ENCODE peak calls at places on chromosomes 6 and 20, in eight cellular contexts. D is esophagus squamous epithelium, C is A549, H is heart left ventricle, Z is testis, A is H1, W is breast epithelium, T is IMR-90. S is an unnamed sample.

GRCh38 chr6:107753778-107754177 is 70.3 kb downstream of the SCML4 start:
- DNase-seq in C (no peak), W (no peak), D (no peak), Z (no peak), H (no peak), T (no peak), A (no peak), S (no peak)

GRCh38 chr6:107114872-107115694 is at the start of gene BEND3:
- DNase-seq in A (no peak), C (peak), H (no peak), Z (peak), T (no peak), D (no peak), W (no peak), S (no peak)

GRCh38 chr6:23905301-23905700 is 220.7 kb upstream of the NRSN1 start:
- DNase-seq in Z (no peak), W (no peak), D (no peak), C (no peak), A (no peak), H (no peak), T (no peak), S (no peak)

GRCh38 chr6:68343901-68344300 is 291.2 kb upstream of the ADGRB3 start:
- DNase-seq in C (peak), W (no peak), T (peak), D (no peak), H (no peak), Z (peak), A (peak), S (no peak)

GRCh38 chr20:33568378-33569289 is 78.7 kb downstream of the CBFA2T2 start:
- DNase-seq in H (peak), D (no peak), T (no peak), Z (no peak), W (no peak), A (peak), C (no peak), S (peak)

GRCh38 chr20:4717816-4718215 is 3.9 kb upstream of the PRND start:
- DNase-seq in C (no peak), A (no peak), Z (no peak), T (no peak), W (no peak), D (no peak), H (no peak), S (no peak)

GRCh38 chr6:32692019-32692418 is 25.6 kb upstream of the HLA-DQB1 start:
- DNase-seq in W (no peak), T (no peak), H (peak), Z (peak), C (peak), A (no peak), D (no peak), S (no peak)

GRCh38 chr6:160837146-160837545 is 135.1 kb downstream of the PLG start:
- DNase-seq in C (no peak), W (no peak), T (no peak), Z (no peak), D (no peak), H (no peak), A (no peak), S (no peak)

GRCh38 chr20:1932971-1933370 is 37.8 kb downstream of the SIRPA start:
- DNase-seq in D (no peak), T (no peak), H (no peak), W (no peak), C (no peak), Z (no peak), A (no peak), S (no peak)

GRCh38 chr20:38628580-38629470 is 27.2 kb downstream of the ARHGAP40 start:
- DNase-seq in H (no peak), T (no peak), W (no peak), D (no peak), C (no peak), Z (no peak), A (no peak), S (no peak)

GRCh38 chr6:144449911-144450690 is 165.0 kb downstream of the UTRN start:
- DNase-seq in D (no peak), Z (peak), C (no peak), A (no peak), T (no peak), W (no peak), H (no peak), S (no peak)

GRCh38 chr6:107264357-107264831 is 149.1 kb upstream of the BEND3 start:
- DNase-seq in H (no peak), Z (no peak), C (peak), W (no peak), A (no peak), T (peak), D (no peak), S (no peak)

GRCh38 chr6:167294651-167295494 is 3.8 kb downstream of the UNC93A start:
- DNase-seq in H (no peak), C (no peak), W (no peak), D (no peak), T (no peak), A (no peak), Z (no peak), S (peak)

GRCh38 chr6:44041461-44042260 is 85.6 kb downstream of the MRPL14 start:
- DNase-seq in T (peak), W (peak), D (no peak), Z (no peak), H (peak), A (no peak), C (peak), S (peak)

GRCh38 chr20:45343445-45343866 is 4.8 kb downstream of the SDC4 start:
- DNase-seq in W (peak), C (no peak), A (peak), Z (no peak), D (no peak), H (no peak), T (no peak), S (no peak)

GRCh38 chr6:107941627-107942026 is 16.4 kb downstream of the SEC63 start:
- DNase-seq in T (no peak), D (no peak), H (no peak), A (no peak), Z (no peak), C (no peak), W (no peak), S (no peak)

GRCh38 chr6:39199541-39199940 is 29.7 kb downstream of the KCNK5 start:
- DNase-seq in W (no peak), T (no peak), A (no peak), D (no peak), Z (no peak), H (no peak), C (no peak), S (no peak)

GRCh38 chr6:35492664-35493284 is 4.1 kb downstream of the TEAD3 start:
- DNase-seq in W (no peak), D (no peak), C (no peak), Z (no peak), H (peak), A (no peak), T (no peak), S (no peak)

GRCh38 chr6:76275746-76276145 is 203.3 kb upstream of the IMPG1 start:
- DNase-seq in D (no peak), C (no peak), A (no peak), H (no peak), W (no peak), T (no peak), Z (no peak), S (no peak)

GRCh38 chr6:20213271-20213798 is 1.1 kb upstream of the MBOAT1 start:
- DNase-seq in D (no peak), A (no peak), Z (no peak), T (no peak), H (no peak), W (no peak), C (no peak), S (no peak)

GRCh38 chr20:669573-669972 is 6.0 kb downstream of the SCRT2 start:
- DNase-seq in H (peak), W (no peak), Z (no peak), D (no peak), T (no peak), A (no peak), C (no peak), S (no peak)

GRCh38 chr6:145704153-145704781 is 31.1 kb downstream of the EPM2A start:
- DNase-seq in A (no peak), C (no peak), T (peak), D (no peak), W (no peak), Z (no peak), H (no peak), S (no peak)

GRCh38 chr6:95364016-95364604 is 213.2 kb upstream of the MANEA start:
- DNase-seq in A (no peak), T (peak), Z (no peak), C (peak), D (no peak), W (no peak), H (no peak), S (no peak)

GRCh38 chr6:13445744-13446115 is 41.7 kb downstream of the GFOD1 start:
- DNase-seq in A (no peak), T (no peak), Z (no peak), H (no peak), D (no peak), W (no peak), C (no peak), S (no peak)

GRCh38 chr6:24991748-24992467 is 56.1 kb upstream of the RIPOR2 start:
- DNase-seq in H (peak), A (no peak), W (no peak), T (peak), C (peak), D (no peak), Z (peak), S (no peak)

GRCh38 chr6:111872521-111873177 is 603 bp downstream of the FYN start:
- DNase-seq in Z (peak), W (no peak), H (peak), C (no peak), T (peak), A (peak), D (no peak), S (peak)

GRCh38 chr20:2559641-2560040 is 23.3 kb downstream of the TMC2 start:
- DNase-seq in T (no peak), A (no peak), H (no peak), Z (no peak), W (no peak), D (no peak), C (no peak), S (no peak)

GRCh38 chr6:41545174-41545702 is 943 bp upstream of the FOXP4 start:
- DNase-seq in H (no peak), T (no peak), A (no peak), W (no peak), C (no peak), D (no peak), Z (no peak), S (no peak)

GRCh38 chr20:32536861-32537656 is 48.1 kb downstream of the NOL4L start:
- DNase-seq in T (no peak), D (no peak), Z (peak), A (no peak), C (no peak), W (no peak), H (peak), S (no peak)

DNA sequence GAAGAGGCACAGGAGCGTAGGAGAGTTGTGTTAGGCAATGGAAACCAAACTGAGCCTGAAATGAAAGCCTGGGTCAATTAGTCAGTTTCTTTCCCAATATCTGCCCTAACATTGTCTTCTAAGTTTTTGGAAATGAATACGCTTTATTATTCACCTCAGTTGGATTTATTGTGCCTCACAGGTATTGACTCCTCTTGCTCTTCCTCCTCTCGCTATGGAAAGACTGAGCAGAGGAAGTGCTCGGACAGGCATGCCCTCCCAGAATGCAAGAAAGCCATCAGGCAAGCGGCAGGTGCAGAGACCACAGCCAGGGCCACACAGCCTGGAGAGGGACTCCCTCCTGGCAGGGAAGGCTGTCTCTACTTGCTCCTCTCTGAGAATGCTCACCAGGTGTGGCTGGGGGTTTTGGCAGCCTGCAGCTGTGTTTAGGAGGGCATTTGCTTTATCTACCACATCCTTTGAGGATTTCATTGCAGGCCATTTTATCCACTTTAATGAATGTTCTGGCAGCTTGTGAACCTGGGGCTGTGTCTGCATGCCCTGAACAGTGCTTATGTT is 100.9 kb upstream of the NEDD9 start:
- DNase-seq in Z (no peak), A (no peak), H (no peak), W (no peak), T (no peak), D (no peak), C (no peak), S (no peak)
- TF ChIP-seq POLR2A in Z (no peak), A (no peak), H (no peak), W (no peak), T (no peak), D (no peak), C (no peak), S (no peak)

GRCh38 chr6:37139223-37139962 is 30.6 kb upstream of the PIM1 start:
- DNase-seq in T (no peak), C (no peak), W (no peak), D (no peak), H (no peak), Z (no peak), A (no peak), S (no peak)

GRCh38 chr6:37136821-37137200 is 33.1 kb upstream of the PIM1 start:
- DNase-seq in Z (no peak), A (no peak), C (no peak), T (no peak), W (no peak), H (no peak), D (no peak), S (no peak)

GRCh38 chr6:37137881-37138568 is 31.9 kb upstream of the PIM1 start:
- DNase-seq in C (peak), A (peak), H (no peak), D (no peak), W (no peak), T (peak), Z (no peak), S (no peak)

GRCh38 chr6:37135835-37136694 is 33.9 kb upstream of the PIM1 start:
- DNase-seq in Z (no peak), D (no peak), H (no peak), W (no peak), T (no peak), A (no peak), C (peak), S (no peak)

DNA sequence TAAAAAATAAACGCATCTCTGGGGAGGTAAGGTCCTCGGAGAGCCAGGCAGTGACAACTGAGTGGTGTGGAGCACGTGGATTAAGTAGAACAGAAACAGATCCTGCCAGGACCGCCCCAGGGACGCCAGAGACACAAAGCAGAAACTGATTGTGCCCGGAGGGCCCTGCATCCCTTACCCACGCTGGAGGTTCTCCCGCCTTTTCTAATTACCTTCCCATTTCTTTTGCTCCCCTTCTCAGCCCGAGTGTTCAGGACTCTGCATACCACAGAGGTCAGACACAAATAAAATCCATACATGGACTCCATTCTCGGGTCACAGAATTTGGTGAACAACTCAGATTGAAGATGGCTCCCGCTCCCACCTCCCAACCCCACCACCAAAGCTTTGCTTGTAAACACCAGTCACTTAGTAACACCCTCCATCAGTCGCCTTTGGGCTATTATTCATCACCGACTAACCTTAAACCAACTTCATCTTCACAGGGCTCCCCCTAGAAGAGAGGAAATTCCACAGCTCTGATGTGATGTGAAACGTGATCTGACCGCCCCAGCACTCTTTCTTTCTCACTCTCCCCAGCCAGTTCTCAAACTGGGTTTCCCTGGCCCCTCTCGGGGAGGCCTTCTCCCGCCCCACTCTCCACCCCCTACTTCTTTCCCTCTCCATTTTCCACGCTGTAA is 32.6 kb upstream of the PIM1 start:
- DNase-seq in H (no peak), C (peak), A (peak), Z (no peak), D (no peak), W (no peak), T (peak), S (no peak)
- H3K4me3 ChIP-seq in H (no peak), C (peak), A (peak), Z (no peak), D (no peak), W (peak), T (peak), S (no peak)

GRCh38 chr20:47586648-47587306 is 85.1 kb downstream of the NCOA3 start:
- DNase-seq in Z (no peak), T (peak), W (no peak), C (no peak), H (no peak), D (no peak), A (no peak), S (no peak)
- TF ChIP-seq CTCF in Z (no peak), T (no peak), W (no peak), C (no peak), H (no peak), D (no peak), A (no peak), S (no peak)

GRCh38 chr20:41618807-41619294 is 674 bp upstream of the CHD6 start:
- DNase-seq in H (no peak), Z (no peak), W (no peak), C (peak), T (no peak), A (no peak), D (no peak), S (no peak)

GRCh38 chr20:41616228-41616627 is 1.9 kb downstream of the CHD6 start:
- DNase-seq in C (no peak), T (peak), H (no peak), Z (no peak), W (no peak), D (no peak), A (no peak), S (no peak)

GRCh38 chr20:41619360-41620115 is 1.4 kb upstream of the CHD6 start:
- DNase-seq in Z (no peak), C (no peak), A (no peak), T (peak), H (no peak), W (no peak), D (no peak), S (no peak)

GRCh38 chr20:41617059-41617921 is 887 bp downstream of the CHD6 start:
- DNase-seq in C (peak), D (no peak), Z (peak), H (peak), A (peak), T (peak), W (no peak), S (no peak)

DNA sequence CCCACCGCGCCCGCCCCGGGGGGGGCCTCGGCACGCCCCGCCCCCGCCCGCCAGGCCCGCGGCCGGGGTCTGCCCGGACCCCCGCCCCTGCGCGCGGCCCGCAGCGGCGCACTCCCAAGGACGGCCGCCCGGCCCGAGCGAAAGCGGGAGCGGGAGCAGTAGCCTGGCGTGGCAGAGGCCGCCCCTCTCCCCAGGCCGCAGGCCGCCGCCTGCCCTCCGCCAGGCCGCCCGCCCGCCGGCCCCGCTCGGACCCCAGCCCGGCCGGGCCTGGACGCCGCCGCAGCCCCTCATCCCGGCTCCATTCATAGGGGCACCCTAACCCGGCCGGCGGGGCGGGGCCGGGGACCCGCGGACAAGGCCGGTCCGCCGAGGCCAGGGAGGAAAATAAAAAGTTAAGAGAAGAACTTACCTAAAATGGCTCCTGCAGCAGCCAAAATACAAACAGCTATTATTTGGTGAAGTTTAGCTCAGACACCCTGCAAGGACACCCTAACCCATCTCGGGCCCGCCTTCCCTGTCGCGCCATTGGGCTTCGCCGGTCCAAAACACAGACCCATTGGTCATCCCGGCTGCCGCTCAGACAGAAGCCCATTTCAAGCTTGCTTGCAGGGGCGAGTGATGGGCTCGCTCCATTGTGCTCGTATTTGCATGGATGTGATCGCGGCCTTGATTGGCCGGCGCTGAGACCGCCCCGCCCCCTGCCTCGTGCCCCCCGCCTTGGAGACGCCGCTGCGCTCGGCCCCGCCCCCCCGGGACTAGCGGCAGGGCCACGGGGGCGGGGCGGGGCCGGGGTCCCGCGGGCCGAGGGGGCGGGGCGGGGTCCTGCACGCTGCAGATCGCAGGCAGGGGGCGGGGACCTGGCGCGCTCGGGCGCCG is at the start of gene CHD6:
- DNase-seq in A (peak), W (peak), T (peak), H (peak), Z (peak), C (peak), D (peak), S (peak)
- TF ChIP-seq POLR2A in A (peak), W (no peak), T (peak), H (peak), Z (no peak), C (no peak), D (no peak), S (no peak)

DNA sequence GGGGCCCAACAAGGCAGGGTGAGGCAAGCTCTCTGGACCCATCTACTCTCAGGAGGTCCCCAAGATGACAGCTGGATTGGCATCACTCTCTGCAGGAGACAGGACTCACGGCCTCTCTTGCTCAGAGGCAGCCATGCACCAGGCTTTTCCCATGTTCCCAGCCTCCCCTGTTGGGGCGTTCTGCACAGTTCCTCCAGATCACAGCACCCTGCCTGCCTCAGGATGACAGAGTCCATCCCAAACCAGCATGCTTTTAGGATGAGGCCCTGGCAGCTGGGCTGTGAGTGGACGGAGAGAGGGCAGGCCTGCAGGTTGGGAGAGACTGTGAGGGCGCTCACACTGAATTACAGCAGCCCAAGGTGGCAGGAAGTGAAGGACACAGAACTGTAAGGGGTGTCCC is 143.2 kb upstream of the MLN start:
- DNase-seq in Z (no peak), W (no peak), A (no peak), D (no peak), H (no peak), T (no peak), C (no peak), S (no peak)
- H3K4me3 ChIP-seq in Z (no peak), W (no peak), A (no peak), D (no peak), H (no peak), T (no peak), C (no peak), S (no peak)